ENCODE peak calls at places on chromosomes 16 and 17, in four cellular contexts. Q, I, J and F are unnamed samples.

GRCh38 chr17:44967907-44968224 is 237 bp downstream of the C1QL1 start:
- DNase-seq in Q (no peak), I (no peak), J (no peak), F (no peak)

GRCh38 chr17:7897773-7898172 is 9.2 kb downstream of the CHD3 start:
- DNase-seq in Q (no peak), I (no peak), J (no peak), F (peak; percentile 60)

GRCh38 chr17:27854163-27854562 is 39.0 kb downstream of the LYRM9 start:
- DNase-seq in Q (no peak), I (no peak), J (no peak), F (no peak)

GRCh38 chr16:78551487-78552085 is 452.1 kb downstream of the WWOX start:
- DNase-seq in Q (no peak), I (no peak), J (no peak), F (no peak)

GRCh38 chr17:61806941-61807340 is 56.4 kb downstream of the BRIP1 start:
- DNase-seq in Q (no peak), I (no peak), J (no peak), F (no peak)

GRCh38 chr16:67445913-67446907 is 15.3 kb downstream of the HSD11B2 start:
- DNase-seq in Q (no peak), I (no peak), J (no peak), F (no peak)

GRCh38 chr16:72036098-72036497 is 18.2 kb upstream of the HP start:
- DNase-seq in Q (no peak), I (no peak), J (no peak), F (no peak)

GRCh38 chr16:30786115-30786935 is 680 bp downstream of the ZNF629 start:
- DNase-seq in Q (peak; percentile 42), I (no peak), J (no peak), F (peak; percentile 60)

GRCh38 chr17:38613981-38614779 is 8.4 kb upstream of the SRCIN1 start:
- DNase-seq in Q (no peak), I (no peak), J (no peak), F (no peak)

GRCh38 chr17:50346313-50347086 is 574 bp downstream of the XYLT2 start:
- DNase-seq in Q (no peak), I (no peak), J (peak; percentile 38), F (no peak)

GRCh38 chr17:73644145-73645049 is at the start of gene SDK2:
- DNase-seq in Q (no peak), I (no peak), J (peak; percentile 18), F (no peak)

GRCh38 chr16:75377971-75378386 is 55.3 kb downstream of the CFDP1 start:
- DNase-seq in Q (peak; percentile 92), I (no peak), J (peak; percentile 21), F (peak; percentile 59)

GRCh38 chr16:66490774-66491715 is 58.9 kb downstream of the TK2 start:
- DNase-seq in Q (no peak), I (peak; percentile 62), J (no peak), F (no peak)

GRCh38 chr17:62100050-62100449 is 35.0 kb upstream of the MED13 start:
- DNase-seq in Q (no peak), I (no peak), J (no peak), F (no peak)

GRCh38 chr17:82713015-82713723 is 3.3 kb upstream of the FN3KRP start:
- DNase-seq in Q (no peak), I (no peak), J (no peak), F (no peak)